ENCODE peak calls at places on chromosomes 13 and 19, in eight cellular contexts. E is endothelial cell, X is GM10248, V is WERI-Rb-1, A is colonic mucosa, O is AG09309, R is HCT116, K is cardiac fibroblast. W is an unnamed sample.
A peak's percentile ranks its signal among the peaks of the same experiment; 100 is the strongest.

GRCh38 chr19:44141191-44142013 is at the start of gene ZNF234:
- DNase-seq in R (peak; percentile 33), K (peak; percentile 86), V (peak; percentile 76), O (peak; percentile 56), X (peak; percentile 88), A (peak; percentile 91), E (peak; percentile 65), W (peak; percentile 79)

GRCh38 chr13:110914293-110915056 is 394 bp downstream of the ANKRD10 start:
- DNase-seq in X (peak; percentile 79), R (no peak), O (no peak), K (peak; percentile 80), A (peak; percentile 76), E (peak; percentile 82), V (peak; percentile 96), W (peak; percentile 21)

GRCh38 chr19:38318595-38319142 is 976 bp upstream of the KCNK6 start:
- DNase-seq in O (no peak), A (no peak), V (no peak), E (no peak), R (no peak), X (no peak), K (peak; percentile 75), W (no peak)

GRCh38 chr13:37534181-37534580 is 64.4 kb downstream of the POSTN start:
- DNase-seq in R (no peak), O (peak; percentile 69), K (no peak), V (no peak), X (no peak), E (no peak), A (no peak), W (no peak)

GRCh38 chr19:10113592-10113963 is 2.1 kb downstream of the P2RY11 start:
- DNase-seq in R (no peak), O (no peak), V (no peak), E (no peak), A (no peak), X (no peak), K (no peak), W (no peak)

GRCh38 chr13:99750951-99751350 is 220.6 kb downstream of the ZIC5 start:
- DNase-seq in X (no peak), E (no peak), K (no peak), R (no peak), V (no peak), A (no peak), O (no peak), W (no peak)

GRCh38 chr13:47463726-47464125 is 537.3 kb downstream of the SUCLA2 start:
- DNase-seq in K (peak; percentile 62), E (no peak), A (no peak), R (no peak), V (peak; percentile 60), O (peak; percentile 14), X (no peak), W (no peak)

GRCh38 chr19:4391701-4392543 is 8.4 kb downstream of the SH3GL1 start:
- DNase-seq in E (no peak), A (no peak), V (no peak), X (no peak), O (no peak), R (no peak), K (peak; percentile 79), W (no peak)

GRCh38 chr13:109346060-109346459 is 440.3 kb downstream of the IRS2 start:
- DNase-seq in V (no peak), E (no peak), A (no peak), K (no peak), X (no peak), R (no peak), O (no peak), W (no peak)

GRCh38 chr13:48214519-48215121 is 18.4 kb upstream of the ITM2B start:
- DNase-seq in K (no peak), V (no peak), E (no peak), R (no peak), A (no peak), O (no peak), X (no peak), W (no peak)

GRCh38 chr13:102191951-102192461 is 209.8 kb downstream of the FGF14 start:
- DNase-seq in R (no peak), K (peak; percentile 8), E (no peak), A (no peak), X (no peak), O (no peak), V (no peak), W (no peak)

GRCh38 chr19:51761696-51762095 is 716 bp downstream of the FPR2 start:
- DNase-seq in O (no peak), R (no peak), K (no peak), A (no peak), E (no peak), V (no peak), X (no peak), W (no peak)

GRCh38 chr13:39049274-39049673 is 11.0 kb downstream of the NHLRC3 start:
- DNase-seq in O (no peak), A (no peak), V (no peak), K (no peak), E (no peak), X (no peak), R (no peak), W (no peak)

GRCh38 chr13:93080587-93080986 is 146.0 kb upstream of the GPC6 start:
- DNase-seq in V (no peak), E (no peak), R (no peak), A (no peak), O (no peak), K (peak; percentile 36), X (no peak), W (no peak)

GRCh38 chr13:44703371-44703770 is 127.2 kb upstream of the TSC22D1 start:
- DNase-seq in R (no peak), O (peak; percentile 51), X (no peak), K (no peak), V (no peak), A (no peak), E (no peak), W (no peak)

GRCh38 chr19:3343619-3344502 is 22.5 kb upstream of the NFIC start:
- DNase-seq in X (peak; percentile 64), R (peak; percentile 87), K (peak; percentile 94), A (peak; percentile 66), O (peak; percentile 76), E (no peak), V (peak; percentile 31), W (peak; percentile 68)

GRCh38 chr13:46804391-46804815 is 7.4 kb upstream of the ESD start:
- DNase-seq in K (peak; percentile 66), A (no peak), R (peak; percentile 64), X (no peak), O (peak; percentile 81), V (no peak), E (no peak), W (peak; percentile 13)

GRCh38 chr13:73230714-73231113 is 171.9 kb downstream of the KLF5 start:
- DNase-seq in E (no peak), A (no peak), X (no peak), R (no peak), V (no peak), O (no peak), K (no peak), W (no peak)

GRCh38 chr13:48043789-48044503 is 6.4 kb downstream of the NUDT15 start:
- DNase-seq in K (peak; percentile 73), R (no peak), O (peak; percentile 28), E (no peak), X (no peak), A (no peak), V (no peak), W (no peak)

GRCh38 chr13:51297556-51297955 is 41.9 kb upstream of the SERPINE3 start:
- DNase-seq in X (no peak), K (no peak), R (no peak), E (no peak), V (peak; percentile 9), O (no peak), A (no peak), W (no peak)
- TF ChIP-seq CTCF in X (peak; percentile 35), K (no peak), R (peak; percentile 7), E (no peak), V (no peak), O (no peak), A (no peak), W (no peak)

GRCh38 chr19:15195381-15195964 is 5.3 kb downstream of the NOTCH3 start:
- DNase-seq in X (no peak), K (peak; percentile 65), R (no peak), V (peak; percentile 64), A (peak; percentile 41), O (peak; percentile 29), E (peak; percentile 47), W (peak; percentile 66)
- TF ChIP-seq CTCF in X (peak; percentile 5), K (no peak), R (no peak), V (peak; percentile 61), A (no peak), O (peak; percentile 3), E (no peak), W (no peak)

GRCh38 chr19:47093841-47094240 is 19.7 kb downstream of the ZC3H4 start:
- DNase-seq in E (no peak), A (no peak), V (no peak), R (no peak), K (no peak), X (peak; percentile 85), O (no peak), W (no peak)

GRCh38 chr19:47095707-47096704 is 17.6 kb downstream of the ZC3H4 start:
- DNase-seq in X (no peak), V (no peak), E (no peak), A (peak; percentile 99), O (peak; percentile 46), R (peak; percentile 91), K (no peak), W (peak; percentile 98)

GRCh38 chr19:47094557-47095517 is 18.7 kb downstream of the ZC3H4 start:
- DNase-seq in V (no peak), E (no peak), R (no peak), K (no peak), A (peak; percentile 61), O (no peak), X (peak; percentile 69), W (peak; percentile 36)

GRCh38 chr19:47089767-47090350 is 23.7 kb downstream of the ZC3H4 start:
- DNase-seq in O (no peak), A (no peak), E (no peak), V (no peak), K (no peak), X (no peak), R (no peak), W (no peak)

DNA sequence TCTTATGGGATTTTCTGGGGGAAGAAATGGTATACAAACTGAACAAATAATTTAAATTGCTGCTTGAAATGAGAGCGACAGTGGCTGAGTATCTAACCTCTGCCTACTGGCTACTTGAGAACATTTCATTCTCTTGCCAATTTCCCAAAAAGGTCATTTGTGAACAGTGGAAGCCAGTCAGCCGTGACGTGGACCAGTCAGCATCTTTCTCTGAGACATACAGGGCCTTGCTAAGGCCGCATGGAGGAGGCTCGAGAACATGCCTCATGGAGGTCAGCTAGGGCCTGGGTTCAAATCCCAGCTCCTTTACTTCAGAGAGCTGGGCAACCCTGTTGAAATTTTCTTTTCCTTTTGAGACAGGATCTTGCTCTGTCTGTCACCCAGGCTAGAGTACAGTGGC is 20.3 kb downstream of the ZC3H4 start:
- DNase-seq in E (no peak), X (no peak), V (no peak), R (no peak), K (no peak), O (no peak), A (no peak), W (no peak)
- TF ChIP-seq CTCF in E (no peak), X (no peak), V (no peak), R (no peak), K (no peak), O (no peak), A (no peak), W (no peak)

DNA sequence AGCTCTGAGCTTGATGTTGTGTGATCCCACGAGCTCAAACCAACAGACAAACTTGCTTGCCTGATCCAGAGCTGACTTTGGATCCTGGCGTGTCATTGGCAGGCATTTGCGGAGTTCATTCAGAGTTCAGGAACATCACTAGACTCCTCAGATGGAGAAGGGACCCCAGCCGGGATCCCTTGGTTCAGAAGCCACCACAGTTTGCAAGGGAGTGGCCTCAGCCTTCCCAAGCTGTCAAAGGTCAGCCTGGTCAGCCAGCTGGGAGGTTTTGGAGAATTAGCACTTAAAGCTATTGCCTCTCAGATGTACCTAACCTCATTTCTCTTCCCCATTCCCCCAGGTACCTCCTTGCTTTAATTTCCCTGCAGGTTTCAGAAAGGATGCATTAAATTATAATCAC is 208.8 kb upstream of the SOX21 start:
- DNase-seq in K (no peak), O (no peak), E (no peak), V (no peak), R (no peak), X (no peak), A (no peak), W (no peak)
- TF ChIP-seq CTCF in K (no peak), O (no peak), E (no peak), V (no peak), R (no peak), X (no peak), A (no peak), W (no peak)

W was measured in Calu3.